ENCODE peak calls at places on chromosome 1, in four cellular contexts. D is tibial artery, X is Caco-2, R is pancreas. L is an unnamed sample.

GRCh38 chr1:102834688-102835320 is 273.5 kb downstream of the COL11A1 start:
- DNase-seq in D (no peak), X (peak), R (no peak), L (no peak)

GRCh38 chr1:201023517-201023902 is at the start of gene KIF21B:
- DNase-seq in D (peak), X (peak), R (peak), L (no peak)

GRCh38 chr1:58782308-58783089 is 1.3 kb downstream of the JUN start:
- DNase-seq in D (peak), X (peak), R (peak), L (no peak)

GRCh38 chr1:6414443-6414844 is 5.3 kb downstream of the HES2 start:
- DNase-seq in D (no peak), X (peak), R (no peak), L (no peak)

GRCh38 chr1:197615693-197616011 is 159.6 kb downstream of the DENND1B start:
- DNase-seq in D (no peak), X (no peak), R (no peak), L (no peak)

GRCh38 chr1:198937231-198938031 is 298.6 kb downstream of the PTPRC start:
- DNase-seq in D (peak), X (peak), R (peak), L (peak)

GRCh38 chr1:226736908-226737818 is 1.9 kb downstream of the ITPKB start:
- DNase-seq in D (peak), X (no peak), R (peak), L (no peak)

GRCh38 chr1:226276987-226277386 is 32.0 kb downstream of the LIN9 start:
- DNase-seq in D (no peak), X (no peak), R (no peak), L (no peak)

GRCh38 chr1:53195913-53196484 is 625 bp upstream of the CPT2 start:
- DNase-seq in D (no peak), X (no peak), R (no peak), L (no peak)

DNA sequence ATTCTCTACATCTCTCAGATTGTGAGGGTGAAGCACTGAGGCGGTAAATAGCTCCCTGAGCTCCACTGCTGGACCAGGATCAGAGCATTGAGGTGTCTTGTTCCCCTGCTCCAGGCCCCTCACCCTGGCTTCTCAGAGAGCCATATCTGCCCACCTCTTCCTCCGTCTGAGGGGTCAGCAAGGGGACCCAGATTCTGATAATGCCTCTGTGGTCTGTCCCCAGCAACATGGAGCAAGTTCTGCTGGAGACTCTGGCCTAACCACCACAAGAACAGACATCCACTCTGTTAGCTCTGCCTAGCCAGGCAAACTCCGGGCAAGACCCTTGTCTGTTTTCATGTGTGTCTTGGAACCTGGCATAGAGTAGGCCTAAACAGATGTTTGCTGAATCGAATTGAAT is 2.2 kb downstream of the TRAF5 start:
- DNase-seq in D (no peak), X (no peak), R (no peak), L (no peak)
- H3K4me3 ChIP-seq in D (peak), X (no peak), R (no peak), L (no peak)

DNA sequence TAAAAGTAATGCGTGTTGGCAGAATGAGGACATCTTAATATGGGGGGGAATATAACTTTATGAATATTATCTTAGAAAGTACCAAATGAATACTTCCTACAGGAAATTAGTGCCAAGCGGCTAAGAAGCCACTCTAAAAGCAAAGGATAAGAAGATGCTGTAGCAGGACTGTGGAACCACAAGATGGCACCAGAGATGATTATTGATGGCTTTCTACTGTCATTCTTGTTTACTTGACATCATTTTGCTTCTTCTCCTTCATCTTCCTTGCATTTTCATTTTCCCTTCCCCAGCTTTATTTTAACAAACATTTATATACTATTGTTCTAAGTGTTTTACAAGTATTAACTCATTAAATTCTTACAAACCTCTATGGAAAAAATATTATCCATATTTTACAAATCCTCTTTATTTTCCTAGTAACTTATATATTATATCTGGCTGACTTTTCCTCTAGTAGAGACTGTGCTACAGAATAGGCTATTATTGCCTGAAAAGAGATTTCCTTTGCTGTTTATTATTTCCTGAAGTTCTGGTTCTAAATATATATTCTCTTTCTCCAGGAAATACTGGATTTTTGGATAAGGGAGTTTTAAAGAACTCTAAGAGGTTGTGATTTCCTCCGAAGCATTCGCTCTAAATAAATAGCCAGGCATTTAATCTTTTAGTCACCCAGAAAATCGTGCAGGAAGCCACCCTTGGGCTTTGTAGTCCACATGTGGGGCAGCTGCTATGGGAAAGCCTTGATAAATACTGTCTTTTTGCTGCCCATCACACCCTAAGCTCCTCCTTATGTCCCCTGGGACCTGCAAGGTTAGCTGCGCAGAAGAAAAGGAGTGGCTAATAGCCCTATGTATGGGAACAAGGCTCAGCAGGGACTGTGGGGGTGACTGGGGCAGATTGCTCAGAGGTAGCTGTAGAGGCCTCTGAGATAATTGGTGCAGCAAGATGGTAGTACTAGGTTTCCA is 69.8 kb downstream of the TPR start:
- DNase-seq in D (no peak), X (peak), R (no peak), L (no peak)
- TF ChIP-seq CTCF in D (peak), X (peak), R (no peak), L (peak)

GRCh38 chr1:234478152-234478480 is 863 bp downstream of the TARBP1 start:
- DNase-seq in D (peak), X (peak), R (peak), L (no peak)

GRCh38 chr1:234475166-234475793 is 3.7 kb downstream of the TARBP1 start:
- DNase-seq in D (no peak), X (no peak), R (no peak), L (no peak)

GRCh38 chr1:234477373-234478151 is 1.4 kb downstream of the TARBP1 start:
- DNase-seq in D (no peak), X (no peak), R (no peak), L (no peak)

GRCh38 chr1:234474375-234474774 is 4.6 kb downstream of the TARBP1 start:
- DNase-seq in D (no peak), X (no peak), R (no peak), L (no peak)

DNA sequence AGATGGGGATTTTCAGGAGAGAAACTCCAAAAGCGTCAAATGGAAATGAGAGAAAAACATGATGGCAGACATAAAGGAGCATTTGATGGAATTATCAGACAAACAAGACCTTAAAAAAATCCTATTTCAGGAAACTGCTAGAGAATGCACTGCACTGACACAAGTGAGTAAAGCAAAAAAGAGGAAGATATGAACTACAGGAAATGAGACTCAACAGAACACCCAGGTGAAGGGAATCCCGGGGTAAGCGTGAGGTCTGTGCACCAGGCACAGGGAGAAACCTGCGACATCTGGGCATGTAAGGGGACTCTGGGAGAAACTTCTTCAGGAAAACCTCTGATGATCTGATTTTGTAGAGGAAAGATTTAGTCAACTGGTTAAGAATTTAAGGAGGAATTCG is 2.8 kb downstream of the TARBP1 start:
- DNase-seq in D (no peak), X (no peak), R (no peak), L (no peak)
- H3K4me3 ChIP-seq in D (no peak), X (no peak), R (no peak), L (no peak)

DNA sequence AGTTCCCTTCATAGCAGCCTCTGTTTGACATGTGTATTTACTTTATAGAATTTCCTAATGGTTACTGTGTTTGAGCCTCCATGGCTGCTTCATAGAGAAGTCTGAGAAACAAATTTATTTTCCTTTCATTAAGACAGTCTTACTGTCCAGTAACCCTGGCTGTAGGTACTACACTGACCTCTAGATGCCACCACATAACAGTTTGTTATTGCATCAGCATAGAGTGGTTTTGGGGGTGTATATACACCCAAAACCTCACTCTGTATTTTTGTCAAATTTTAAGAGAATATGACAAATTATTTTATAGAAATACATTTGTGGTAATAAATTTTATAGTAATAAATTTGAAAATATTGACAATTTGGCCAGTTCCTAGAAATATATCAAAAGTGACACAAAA is 57.3 kb downstream of the OBSCN start:
- DNase-seq in D (no peak), X (no peak), R (no peak), L (no peak)
- TF ChIP-seq CTCF in D (no peak), X (no peak), R (no peak), L (peak)

DNA sequence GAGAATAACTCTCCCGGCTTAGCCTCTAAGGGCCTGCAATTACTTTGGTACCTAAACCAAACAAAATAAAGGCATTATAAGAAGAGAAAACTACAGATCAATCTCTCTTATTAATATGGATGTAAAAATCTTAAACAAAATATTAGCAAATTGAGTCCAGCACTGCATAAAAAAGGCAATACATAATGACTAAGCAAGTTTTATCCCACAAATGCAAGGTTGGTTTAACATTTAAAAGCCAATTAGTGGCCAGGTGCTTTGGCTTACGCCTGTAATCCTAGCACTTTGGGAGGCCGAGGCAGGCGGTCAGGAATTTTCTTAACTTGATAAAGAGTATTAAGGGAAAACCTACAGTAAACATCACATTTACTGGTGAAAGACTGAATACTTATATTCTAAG is 67.1 kb upstream of the MAB21L3 start:
- DNase-seq in D (no peak), X (no peak), R (no peak), L (no peak)
- H3K4me3 ChIP-seq in D (no peak), X (no peak), R (no peak), L (no peak)

GRCh38 chr1:182054698-182055326 is 6.7 kb downstream of the ZNF648 start:
- DNase-seq in D (peak), X (peak), R (no peak), L (no peak)
- TF ChIP-seq CTCF in D (peak), X (peak), R (peak), L (peak)

GRCh38 chr1:236888126-236888525 is 93.0 kb downstream of the MTR start:
- DNase-seq in D (no peak), X (no peak), R (no peak), L (no peak)
- H3K4me3 ChIP-seq in D (no peak), X (no peak), R (no peak), L (no peak)

GRCh38 chr1:208044568-208045241 is 133.8 kb upstream of the CD34 start:
- DNase-seq in D (no peak), X (no peak), R (no peak), L (no peak)
- TF ChIP-seq CTCF in D (no peak), X (no peak), R (no peak), L (no peak)

GRCh38 chr1:23341829-23342697 is 2.0 kb downstream of the HNRNPR start:
- DNase-seq in D (no peak), X (no peak), R (no peak), L (no peak)
- H3K4me3 ChIP-seq in D (peak), X (peak), R (peak), L (peak)